ENCODE peak calls at places on chromosomes 3 and 15, in four cellular contexts. One of them, this sample, is unnamed.
A peak's percentile ranks its signal among the peaks of the same experiment; 100 is the strongest.

GRCh38 chr15:66578286-66578875 is 12.6 kb upstream of the LCTL start:
- DNase-seq in cardiac fibroblast: peak; percentile 77
- DNase-seq in NB4: peak; percentile 42
- DNase-seq in A549: no peak
- DNase-seq in this sample: peak; percentile 44

GRCh38 chr15:66508293-66508883 is 3.3 kb downstream of the ZWILCH start:
- DNase-seq in cardiac fibroblast: no peak
- DNase-seq in NB4: no peak
- DNase-seq in A549: no peak
- DNase-seq in this sample: no peak

GRCh38 chr3:141405581-141405980 is 37.3 kb downstream of the ZBTB38 start:
- DNase-seq in cardiac fibroblast: no peak
- DNase-seq in NB4: no peak
- DNase-seq in A549: no peak
- DNase-seq in this sample: no peak

GRCh38 chr15:41695750-41696436 is 35.7 kb downstream of the MGA start:
- DNase-seq in cardiac fibroblast: peak; percentile 60
- DNase-seq in NB4: peak; percentile 92
- DNase-seq in A549: peak; percentile 42
- DNase-seq in this sample: peak; percentile 36

GRCh38 chr3:136914739-136915138 is 43.0 kb upstream of the IL20RB start:
- DNase-seq in cardiac fibroblast: no peak
- DNase-seq in NB4: peak; percentile 16
- DNase-seq in A549: no peak
- DNase-seq in this sample: no peak

GRCh38 chr15:77921664-77922063 is 155.8 kb downstream of the TBC1D2B start:
- DNase-seq in cardiac fibroblast: no peak
- DNase-seq in NB4: no peak
- DNase-seq in A549: no peak
- DNase-seq in this sample: no peak

GRCh38 chr15:101807345-101807945 is 4.1 kb downstream of the OR4F6 start:
- DNase-seq in cardiac fibroblast: no peak
- DNase-seq in NB4: no peak
- DNase-seq in A549: no peak
- DNase-seq in this sample: peak; percentile 52

GRCh38 chr3:140223631-140224030 is 288.6 kb downstream of the CLSTN2 start:
- DNase-seq in cardiac fibroblast: no peak
- DNase-seq in NB4: no peak
- DNase-seq in A549: peak; percentile 9
- DNase-seq in this sample: no peak

GRCh38 chr15:40906101-40906946 is 12.1 kb downstream of the VPS18 start:
- DNase-seq in cardiac fibroblast: peak; percentile 97
- DNase-seq in NB4: peak; percentile 85
- DNase-seq in A549: peak; percentile 64
- DNase-seq in this sample: peak; percentile 98

GRCh38 chr15:39628821-39629220 is 47.9 kb downstream of the THBS1 start:
- DNase-seq in cardiac fibroblast: no peak
- DNase-seq in NB4: no peak
- DNase-seq in A549: no peak
- DNase-seq in this sample: peak; percentile 38

GRCh38 chr3:150292891-150293290 is 115.2 kb upstream of the TSC22D2 start:
- DNase-seq in cardiac fibroblast: peak; percentile 63
- DNase-seq in NB4: no peak
- DNase-seq in A549: no peak
- DNase-seq in this sample: peak; percentile 87

DNA sequence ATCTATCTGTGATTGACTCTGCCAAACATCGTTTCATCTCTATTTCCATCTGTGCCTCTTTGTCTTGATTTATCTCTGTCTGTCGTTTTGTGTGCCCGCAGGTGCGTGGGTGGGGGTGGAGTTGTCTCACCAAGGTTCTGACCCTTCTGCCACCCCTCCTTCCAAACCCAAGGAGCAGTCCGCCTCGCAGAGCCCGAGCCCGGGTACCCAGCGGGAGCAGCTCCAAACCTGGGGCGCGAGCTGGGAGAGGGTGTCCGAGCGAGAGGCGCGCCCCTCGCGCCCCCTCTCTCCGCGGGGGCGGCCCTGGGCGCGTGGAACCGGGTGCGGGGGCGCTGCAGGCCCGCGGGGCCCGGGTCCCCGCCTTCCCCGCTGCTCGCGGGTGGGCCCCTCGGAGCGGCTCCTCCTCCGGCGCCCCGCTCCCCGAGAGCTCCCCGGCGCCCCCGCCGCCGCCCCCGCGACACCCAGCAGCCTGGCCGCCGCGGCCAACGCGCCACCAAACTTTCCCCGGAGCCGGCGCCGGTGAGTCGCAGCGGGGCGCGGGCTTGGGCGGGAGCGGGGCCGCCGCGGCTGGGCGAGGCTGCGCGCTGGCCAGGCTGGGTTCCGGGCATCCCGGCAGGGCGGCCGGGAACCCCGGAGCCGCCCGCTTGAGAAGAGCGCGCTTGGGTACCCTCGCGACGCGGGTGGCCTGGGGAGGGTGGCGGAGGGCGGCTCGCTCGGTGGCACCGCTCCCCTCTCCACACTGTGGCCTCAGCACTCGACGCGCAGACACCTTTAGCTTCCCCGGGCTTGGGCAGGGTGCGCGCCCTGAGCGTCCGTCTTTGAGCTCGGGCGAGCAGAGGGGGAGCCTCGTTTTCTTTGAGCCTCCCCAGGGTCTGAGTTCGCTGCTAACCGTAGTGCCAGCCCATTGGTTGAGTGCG is at the start of gene HRH1:
- DNase-seq in cardiac fibroblast: peak; percentile 37
- DNase-seq in NB4: peak; percentile 28
- DNase-seq in A549: peak; percentile 31
- DNase-seq in this sample: peak; percentile 31
- H3K4me3 ChIP-seq in cardiac fibroblast: peak within 1 kb of the TSS; percentile 80
- H3K4me3 ChIP-seq in NB4: no peak within 1 kb of the TSS
- H3K4me3 ChIP-seq in A549: peak within 1 kb of the TSS; percentile 56
- H3K4me3 ChIP-seq in this sample: peak within 1 kb of the TSS; percentile 87

GRCh38 chr3:168730073-168730472 is 634.3 kb upstream of the GOLIM4 start:
- DNase-seq in cardiac fibroblast: no peak
- DNase-seq in NB4: no peak
- DNase-seq in A549: no peak
- DNase-seq in this sample: no peak
- TF ChIP-seq CTCF in cardiac fibroblast: no peak
- TF ChIP-seq CTCF in NB4: no peak
- TF ChIP-seq CTCF in A549: no peak
- TF ChIP-seq CTCF in this sample: no peak

GRCh38 chr3:34296779-34297178 is 498.3 kb downstream of the PDCD6IP start:
- DNase-seq in cardiac fibroblast: no peak
- DNase-seq in NB4: no peak
- DNase-seq in A549: no peak
- DNase-seq in this sample: no peak
- H3K4me3 ChIP-seq in cardiac fibroblast: no peak overlapping the region
- H3K4me3 ChIP-seq in NB4: no peak overlapping the region
- H3K4me3 ChIP-seq in A549: no peak overlapping the region
- H3K4me3 ChIP-seq in this sample: no peak overlapping the region

DNA sequence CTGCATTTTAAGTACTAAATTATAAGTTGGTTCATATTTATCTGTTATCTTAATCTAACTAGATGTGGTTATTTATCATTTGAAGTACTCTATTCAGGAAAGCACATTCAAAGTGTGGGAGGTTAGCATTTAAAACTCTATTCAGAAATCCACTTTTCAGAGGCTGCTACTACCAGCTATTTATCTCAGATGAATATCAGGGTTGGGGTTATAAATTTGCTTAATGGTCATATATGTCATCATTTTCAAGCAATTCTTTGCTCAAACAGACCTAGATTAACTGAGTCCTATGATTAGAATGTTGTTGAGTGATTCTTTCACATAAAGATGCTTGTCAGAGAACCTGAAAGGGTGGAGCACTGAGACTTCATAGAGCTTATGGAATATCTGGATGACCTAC is 436.9 kb upstream of the TGFBR2 start:
- DNase-seq in cardiac fibroblast: no peak
- DNase-seq in NB4: no peak
- DNase-seq in A549: no peak
- DNase-seq in this sample: no peak
- TF ChIP-seq CTCF in cardiac fibroblast: no peak
- TF ChIP-seq CTCF in NB4: no peak
- TF ChIP-seq CTCF in A549: no peak
- TF ChIP-seq CTCF in this sample: no peak

GRCh38 chr15:63506537-63507035 is 2.2 kb downstream of the USP3 start:
- DNase-seq in cardiac fibroblast: no peak
- DNase-seq in NB4: peak; percentile 57
- DNase-seq in A549: peak; percentile 70
- DNase-seq in this sample: no peak
- H3K4me3 ChIP-seq in cardiac fibroblast: no peak overlapping the region
- H3K4me3 ChIP-seq in NB4: peak overlapping the region; percentile 77
- H3K4me3 ChIP-seq in A549: peak overlapping the region; percentile 77
- H3K4me3 ChIP-seq in this sample: peak overlapping the region; percentile 76

This sample was measured in foreskin fibroblast.